ENCODE peak calls at places on chromosomes 11 and 22, in seven cellular contexts. Y is ovary; H is tibial nerve; C is mesenchymal stem cell; G is astrocyte; U is CD4-positive, alpha-beta memory T cell; X is left ventricle myocardium inferior. O is an unnamed sample.

GRCh38 chr11:128506999-128507591 is 80.3 kb downstream of the ETS1 start:
- DNase-seq in Y (peak), U (no peak), G (peak), C (peak), H (peak), X (peak), O (peak)

GRCh38 chr11:72534859-72535547 is 100.7 kb upstream of the CLPB start:
- DNase-seq in C (peak), X (no peak), Y (no peak), G (peak), H (no peak), U (no peak), O (no peak)

GRCh38 chr22:35444685-35445399 is 44.9 kb downstream of the MCM5 start:
- DNase-seq in G (no peak), U (no peak), X (no peak), H (no peak), Y (no peak), C (no peak), O (no peak)

GRCh38 chr11:117834838-117835443 is 10.4 kb upstream of the FXYD2 start:
- DNase-seq in Y (no peak), G (no peak), U (no peak), X (no peak), H (no peak), C (no peak), O (no peak)

GRCh38 chr11:22458141-22458540 is 120.0 kb downstream of the SLC17A6 start:
- DNase-seq in C (no peak), U (no peak), G (no peak), X (no peak), H (no peak), Y (no peak), O (no peak)

GRCh38 chr22:22025320-22026156 is 43.0 kb upstream of the TOP3B start:
- DNase-seq in G (no peak), Y (no peak), C (no peak), X (no peak), H (no peak), U (no peak), O (no peak)

GRCh38 chr22:27761652-27762051 is 39.9 kb downstream of the MN1 start:
- DNase-seq in C (no peak), X (no peak), Y (no peak), G (no peak), H (no peak), U (no peak), O (no peak)

GRCh38 chr11:46047520-46047919 is 73.7 kb downstream of the PHF21A start:
- DNase-seq in H (no peak), U (no peak), X (no peak), G (peak), Y (no peak), C (no peak), O (no peak)

GRCh38 chr22:38831166-38831945 is 12.5 kb downstream of the NPTXR start:
- DNase-seq in C (peak), Y (no peak), X (no peak), G (peak), H (no peak), U (no peak), O (no peak)

GRCh38 chr11:78187366-78188011 is 937 bp downstream of the KCTD21 start:
- DNase-seq in Y (no peak), U (no peak), H (no peak), C (no peak), G (peak), X (no peak), O (no peak)

DNA sequence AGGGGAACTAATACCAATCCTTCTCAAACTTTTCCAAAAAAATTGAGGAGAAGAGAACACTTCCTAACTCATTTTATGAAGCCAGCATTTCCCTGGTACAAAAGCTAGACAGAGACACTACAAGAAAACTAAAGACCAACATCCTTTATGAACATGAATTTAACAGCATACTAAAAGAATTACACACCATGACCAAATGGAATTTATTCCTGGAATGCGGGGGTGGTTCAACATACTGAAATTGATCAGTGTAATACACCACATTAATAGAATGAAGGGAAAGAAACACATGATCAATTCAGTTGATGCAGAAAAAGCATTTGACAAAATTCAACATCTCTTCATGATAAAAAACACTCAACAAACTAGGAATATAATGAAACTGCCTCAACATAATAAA is 148.1 kb downstream of the WNT7B start:
- DNase-seq in U (no peak), X (no peak), Y (no peak), G (peak), C (no peak), H (no peak), O (no peak)
- H3K27ac ChIP-seq in U (no peak), X (no peak), Y (no peak), G (no peak), C (no peak), H (no peak), O (no peak)

DNA sequence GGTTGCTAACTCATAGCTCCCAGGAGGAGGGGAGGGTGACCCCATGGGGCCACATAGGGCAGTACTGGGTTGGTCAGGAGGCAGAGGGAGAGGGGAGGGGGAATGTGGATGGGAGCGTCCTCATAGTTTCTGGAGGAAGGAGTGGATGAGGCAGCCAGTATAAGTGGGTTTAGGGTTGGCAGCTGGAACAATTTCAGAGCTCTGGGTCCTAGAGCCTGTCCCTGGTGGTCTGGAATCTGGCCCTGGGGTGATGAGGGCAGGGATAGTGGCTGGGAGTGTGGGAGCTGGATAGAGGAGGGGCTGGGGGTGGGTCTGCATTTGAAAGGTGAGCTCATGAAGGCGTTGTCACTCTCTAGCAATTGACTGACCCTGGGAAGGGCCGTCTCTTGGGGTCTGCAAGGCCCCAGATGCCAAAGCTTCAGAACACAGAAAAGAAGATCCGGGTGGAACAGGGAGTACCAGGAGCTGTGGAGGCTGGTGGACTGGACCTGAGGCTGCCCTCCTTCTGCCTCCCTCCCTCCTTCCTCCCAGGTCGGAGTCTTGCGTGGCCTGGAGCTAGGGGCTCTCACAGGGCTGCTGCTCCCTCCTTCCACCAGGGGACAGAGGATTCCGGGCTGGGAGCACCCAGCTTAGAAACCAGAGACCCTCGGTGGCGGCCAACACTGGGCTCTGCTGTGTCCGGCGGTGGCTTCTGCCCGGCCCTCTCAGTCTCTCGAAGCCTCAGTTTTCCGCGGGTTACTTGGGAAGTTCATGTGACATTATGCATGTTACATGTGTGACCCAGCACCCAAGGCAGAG is 5.5 kb upstream of the MRGPRG start:
- DNase-seq in C (no peak), U (no peak), H (no peak), G (no peak), Y (no peak), X (no peak), O (no peak)
- H3K27ac ChIP-seq in C (peak), U (no peak), H (no peak), G (no peak), Y (no peak), X (no peak), O (no peak)

DNA sequence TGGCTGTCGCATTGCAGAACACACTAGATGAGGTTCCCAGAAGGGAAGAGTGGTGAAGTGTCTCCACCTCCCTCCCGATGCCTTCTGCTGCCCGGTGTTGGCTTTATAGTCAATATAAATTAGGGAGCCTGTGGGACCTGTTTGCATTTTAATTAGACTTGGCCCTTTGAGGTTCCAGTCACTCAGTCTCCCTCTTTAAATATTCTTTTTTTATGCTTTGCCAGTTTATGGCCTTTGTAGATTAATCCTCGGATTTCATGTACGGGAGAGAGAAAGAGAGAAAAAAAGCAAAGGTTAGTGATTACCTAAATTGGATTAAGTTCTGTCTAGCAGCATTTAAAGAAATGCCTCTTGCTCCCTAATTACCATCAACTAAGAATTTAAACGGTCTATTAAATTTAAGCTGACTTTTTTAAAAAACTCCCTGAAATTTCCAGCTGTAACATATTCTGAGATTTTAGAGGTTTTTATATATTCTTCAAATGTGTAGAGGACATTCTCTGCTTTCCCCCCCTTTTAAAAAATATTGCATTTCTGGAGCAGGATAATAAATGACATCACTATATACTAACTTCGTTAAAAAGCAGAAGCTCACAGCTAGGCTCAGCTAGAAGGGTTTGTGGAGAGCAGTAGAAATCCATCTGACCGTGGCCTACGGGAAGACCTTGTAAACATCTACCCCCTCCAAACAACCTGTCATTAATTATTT is 84.4 kb downstream of the PRR5L start:
- DNase-seq in X (no peak), C (no peak), Y (no peak), H (no peak), G (no peak), U (no peak), O (no peak)
- H3K27ac ChIP-seq in X (no peak), C (no peak), Y (no peak), H (no peak), G (no peak), U (peak), O (no peak)

GRCh38 chr11:43787823-43788222 is 92.8 kb upstream of the ALKBH3 start:
- DNase-seq in U (no peak), G (no peak), Y (no peak), H (no peak), C (no peak), X (no peak), O (no peak)

GRCh38 chr11:43786016-43786415 is 94.6 kb upstream of the ALKBH3 start:
- DNase-seq in H (no peak), G (no peak), X (no peak), Y (no peak), C (no peak), U (no peak), O (no peak)

GRCh38 chr11:43789700-43790443 is 90.8 kb upstream of the ALKBH3 start:
- DNase-seq in H (no peak), G (peak), C (peak), U (no peak), Y (no peak), X (no peak), O (no peak)

GRCh38 chr11:43790444-43790794 is 90.2 kb upstream of the ALKBH3 start:
- DNase-seq in U (no peak), X (no peak), H (no peak), C (no peak), G (peak), Y (no peak), O (no peak)

GRCh38 chr11:43788394-43788793 is 92.2 kb upstream of the ALKBH3 start:
- DNase-seq in H (peak), G (no peak), X (no peak), Y (no peak), C (no peak), U (no peak), O (peak)
- H3K27ac ChIP-seq in H (no peak), G (no peak), X (no peak), Y (no peak), C (no peak), U (no peak), O (no peak)

O was measured in prostate gland.